ENCODE peak calls at places on chromosome 11, in four cellular contexts. One of them, this sample, is unnamed.

GRCh38 chr11:842370-843002 is at the start of the genes POLR2L and TSPAN4:
- DNase-seq in substantia nigra: peak; percentile 88
- DNase-seq in mucosa of descending colon: peak; percentile 92
- DNase-seq in nephron progenitor cell: peak; percentile 91
- DNase-seq in this sample: peak; percentile 85

GRCh38 chr11:43913829-43914380 is 28.5 kb upstream of the C11orf96 start:
- DNase-seq in mucosa of descending colon: no peak
- DNase-seq in substantia nigra: no peak
- DNase-seq in nephron progenitor cell: no peak
- DNase-seq in this sample: no peak

GRCh38 chr11:105821366-105821765 is 200.7 kb downstream of the MSANTD4 start:
- DNase-seq in substantia nigra: no peak
- DNase-seq in nephron progenitor cell: peak; percentile 14
- DNase-seq in mucosa of descending colon: no peak
- DNase-seq in this sample: no peak

GRCh38 chr11:102382384-102382783 is 35.4 kb downstream of the BIRC2 start:
- DNase-seq in nephron progenitor cell: no peak
- DNase-seq in mucosa of descending colon: no peak
- DNase-seq in substantia nigra: no peak
- DNase-seq in this sample: no peak

GRCh38 chr11:86447763-86448480 is 73.2 kb downstream of the CCDC81 start:
- DNase-seq in substantia nigra: no peak
- DNase-seq in mucosa of descending colon: no peak
- DNase-seq in nephron progenitor cell: no peak
- DNase-seq in this sample: no peak

GRCh38 chr11:12675951-12676711 is 1.9 kb downstream of the TEAD1 start:
- DNase-seq in nephron progenitor cell: peak; percentile 36
- DNase-seq in mucosa of descending colon: peak; percentile 50
- DNase-seq in substantia nigra: no peak
- DNase-seq in this sample: peak; percentile 70

GRCh38 chr11:116733386-116733755 is 39.4 kb downstream of the BUD13 start:
- DNase-seq in mucosa of descending colon: no peak
- DNase-seq in substantia nigra: no peak
- DNase-seq in nephron progenitor cell: no peak
- DNase-seq in this sample: no peak

GRCh38 chr11:134532176-134532920 is 120.3 kb upstream of the B3GAT1 start:
- DNase-seq in mucosa of descending colon: no peak
- DNase-seq in substantia nigra: no peak
- DNase-seq in nephron progenitor cell: no peak
- DNase-seq in this sample: no peak

GRCh38 chr11:104957280-104957679 is 11.1 kb downstream of the CASP4 start:
- DNase-seq in mucosa of descending colon: no peak
- DNase-seq in substantia nigra: no peak
- DNase-seq in nephron progenitor cell: no peak
- DNase-seq in this sample: peak; percentile 35

GRCh38 chr11:104997288-104997687 is 25.7 kb downstream of the CASP5 start:
- DNase-seq in substantia nigra: no peak
- DNase-seq in nephron progenitor cell: no peak
- DNase-seq in mucosa of descending colon: no peak
- DNase-seq in this sample: peak; percentile 50

GRCh38 chr11:20164152-20164551 is 3.9 kb upstream of the DBX1 start:
- DNase-seq in nephron progenitor cell: no peak
- DNase-seq in mucosa of descending colon: no peak
- DNase-seq in substantia nigra: no peak
- DNase-seq in this sample: no peak

GRCh38 chr11:67538306-67538705 is 15.1 kb upstream of the CABP2 start:
- DNase-seq in mucosa of descending colon: no peak
- DNase-seq in substantia nigra: no peak
- DNase-seq in nephron progenitor cell: no peak
- DNase-seq in this sample: peak; percentile 36

GRCh38 chr11:32391965-32392553 is 43.3 kb downstream of the WT1 start:
- DNase-seq in nephron progenitor cell: no peak
- DNase-seq in substantia nigra: no peak
- DNase-seq in mucosa of descending colon: no peak
- DNase-seq in this sample: peak; percentile 91

This sample was measured in fibroblast of the aortic adventitia.